ENCODE peak calls at places on chromosomes 2 and 18, in four cellular contexts. N, M, V and S are unnamed samples.

GRCh38 chr2:1758774-1759610 is 14.7 kb upstream of the PXDN start:
- DNase-seq in N (no peak), M (no peak), V (no peak), S (peak; percentile 74)

GRCh38 chr2:163621445-163622004 is 114.3 kb downstream of the FIGN start:
- DNase-seq in N (no peak), M (no peak), V (no peak), S (no peak)

GRCh38 chr2:9668686-9669338 is 38.0 kb upstream of the YWHAQ start:
- DNase-seq in N (no peak), M (no peak), V (no peak), S (no peak)

GRCh38 chr2:222739939-222740338 is 68.5 kb downstream of the MOGAT1 start:
- DNase-seq in N (no peak), M (no peak), V (no peak), S (no peak)

GRCh38 chr2:9292426-9292825 is 85.8 kb downstream of the ASAP2 start:
- DNase-seq in N (no peak), M (no peak), V (no peak), S (no peak)

GRCh38 chr2:238169021-238169707 is 10.4 kb downstream of the ERFE start:
- DNase-seq in N (peak; percentile 94), M (peak; percentile 47), V (peak; percentile 94), S (peak; percentile 35)

GRCh38 chr18:67217551-67218166 is 298.9 kb downstream of the DSEL start:
- DNase-seq in N (peak; percentile 65), M (no peak), V (peak; percentile 82), S (peak; percentile 49)

GRCh38 chr2:220296174-220296573 is 668.7 kb downstream of the SLC4A3 start:
- DNase-seq in N (no peak), M (no peak), V (no peak), S (no peak)

GRCh38 chr2:201129044-201129505 is 13.1 kb downstream of the CFLAR start:
- DNase-seq in N (peak; percentile 76), M (no peak), V (peak; percentile 70), S (no peak)

GRCh38 chr2:10831387-10831985 is 18.9 kb upstream of the PDIA6 start:
- DNase-seq in N (no peak), M (no peak), V (no peak), S (no peak)

GRCh38 chr2:222301296-222301997 is 2.6 kb upstream of the PAX3 start:
- DNase-seq in N (no peak), M (no peak), V (no peak), S (no peak)

GRCh38 chr2:3214827-3215404 is 162.7 kb downstream of the EIPR1 start:
- DNase-seq in N (no peak), M (no peak), V (no peak), S (no peak)

GRCh38 chr2:15814406-15814805 is 125.9 kb upstream of the MYCN start:
- DNase-seq in N (no peak), M (no peak), V (no peak), S (no peak)

GRCh38 chr2:100070078-100070477 is 72.3 kb downstream of the AFF3 start:
- DNase-seq in N (no peak), M (no peak), V (peak; percentile 2), S (no peak)

GRCh38 chr2:219949053-219949452 is 321.6 kb downstream of the SLC4A3 start:
- DNase-seq in N (no peak), M (no peak), V (no peak), S (no peak)

GRCh38 chr2:38156262-38156835 is 80.4 kb upstream of the CYP1B1 start:
- DNase-seq in N (no peak), M (no peak), V (peak; percentile 52), S (no peak)

DNA sequence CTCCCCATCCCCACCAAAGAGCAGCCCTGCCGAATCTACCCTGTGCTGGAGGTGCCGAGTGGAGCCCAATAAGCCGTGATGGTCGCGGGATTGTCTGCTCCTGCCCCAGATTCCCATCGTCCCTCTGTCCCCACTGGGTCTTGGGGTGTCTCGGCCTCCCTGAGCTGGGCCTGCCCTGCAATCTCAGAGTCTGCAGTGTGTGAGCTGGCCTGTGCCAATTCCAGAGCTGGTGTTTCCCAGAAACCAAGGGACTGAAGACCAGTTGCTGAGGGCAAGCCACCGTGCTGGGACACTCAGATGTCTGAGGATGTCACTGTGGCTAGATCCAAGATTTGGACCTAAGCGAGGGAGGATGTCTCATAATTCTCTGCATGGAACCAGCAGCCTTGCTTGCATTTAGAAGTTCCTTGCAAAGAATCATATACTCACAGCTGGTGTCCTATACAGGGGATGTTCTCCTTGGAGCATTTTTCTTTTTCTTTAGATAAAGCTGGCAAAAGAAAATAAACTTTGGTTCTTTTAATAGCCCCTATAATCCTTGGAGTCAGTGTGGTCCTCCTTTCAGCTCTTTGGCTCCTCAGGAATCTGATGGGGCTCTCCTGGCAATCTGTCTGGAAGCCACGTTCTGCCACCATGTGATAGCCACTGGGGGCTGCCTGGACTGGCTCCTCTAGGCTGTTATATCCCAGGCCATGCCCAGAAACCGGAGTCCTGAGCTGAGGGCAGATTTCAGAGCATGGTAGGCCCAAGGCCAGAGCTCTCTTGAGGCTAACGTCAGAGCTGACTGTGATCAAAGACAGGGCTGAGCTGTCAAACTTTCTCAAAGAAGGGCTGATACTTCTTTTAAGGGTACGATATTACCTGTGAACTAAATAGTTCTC is 140.1 kb upstream of the HAAO start:
- DNase-seq in N (no peak), M (no peak), V (no peak), S (no peak)
- TF ChIP-seq CTCF in N (no peak), M (no peak), V (no peak), S (no peak)

GRCh38 chr2:106108351-106108750 is 85.8 kb downstream of the UXS1 start:
- DNase-seq in N (peak; percentile 28), M (no peak), V (peak; percentile 71), S (peak; percentile 81)
- TF ChIP-seq CTCF in N (peak; percentile 69), M (no peak), V (peak; percentile 33), S (no peak)

GRCh38 chr2:147916067-147916466 is 71.2 kb downstream of the ACVR2A start:
- DNase-seq in N (no peak), M (no peak), V (no peak), S (no peak)

GRCh38 chr2:147909178-147909577 is 64.3 kb downstream of the ACVR2A start:
- DNase-seq in N (no peak), M (no peak), V (no peak), S (no peak)

GRCh38 chr2:147910990-147911473 is 66.2 kb downstream of the ACVR2A start:
- DNase-seq in N (peak; percentile 54), M (no peak), V (peak; percentile 87), S (no peak)

GRCh38 chr2:147916723-147917122 is 71.9 kb downstream of the ACVR2A start:
- DNase-seq in N (no peak), M (no peak), V (no peak), S (no peak)

GRCh38 chr2:147913701-147914480 is 69.1 kb downstream of the ACVR2A start:
- DNase-seq in N (no peak), M (no peak), V (peak; percentile 55), S (no peak)
- TF ChIP-seq CTCF in N (no peak), M (no peak), V (no peak), S (no peak)

GRCh38 chr2:161063946-161064306 is 96.3 kb upstream of the TANK start:
- DNase-seq in N (no peak), M (no peak), V (no peak), S (no peak)
- TF ChIP-seq CTCF in N (no peak), M (no peak), V (no peak), S (no peak)

DNA sequence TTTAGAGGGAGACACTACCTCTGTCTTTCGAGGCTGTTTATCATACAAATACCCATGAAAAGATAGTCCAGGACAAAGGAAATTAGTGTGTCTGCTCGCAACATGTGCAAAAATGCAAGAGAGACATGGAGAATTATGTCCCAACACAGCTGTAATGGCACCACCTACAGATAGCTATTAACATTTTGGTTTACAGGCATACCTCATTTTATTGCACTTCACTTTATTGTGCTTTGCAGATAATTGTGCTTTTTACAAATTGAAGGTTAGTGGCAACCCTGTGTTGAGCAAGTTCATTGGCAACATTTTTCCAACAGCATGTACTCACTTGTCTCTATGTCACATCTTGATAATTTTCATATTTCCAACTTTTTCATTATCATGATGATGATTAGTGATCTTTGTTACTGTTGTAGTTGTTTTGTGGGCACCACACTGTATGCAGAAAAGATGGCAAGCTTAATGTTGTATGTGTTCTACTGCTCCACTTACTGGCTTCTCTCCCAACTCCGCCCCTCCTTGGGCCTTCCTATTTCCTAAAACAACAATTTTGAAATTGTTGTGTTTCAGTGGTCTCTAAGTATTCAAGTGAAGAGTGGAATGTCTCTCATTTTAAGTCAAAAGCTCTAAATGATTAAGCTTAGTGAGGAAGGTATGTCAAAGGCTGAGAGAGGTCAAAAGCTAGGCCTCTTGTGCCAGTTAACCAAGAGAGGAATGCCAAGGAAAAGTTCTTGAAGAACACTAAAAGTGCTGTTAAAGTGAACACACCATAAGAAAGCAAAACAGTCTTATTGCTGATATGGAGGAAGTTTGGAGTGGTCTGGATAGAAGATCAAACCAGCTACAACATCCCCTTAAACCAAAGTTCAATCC is 52.0 kb downstream of the ANKRD12 start:
- DNase-seq in N (no peak), M (no peak), V (peak; percentile 21), S (no peak)
- TF ChIP-seq CTCF in N (no peak), M (no peak), V (no peak), S (no peak)

DNA sequence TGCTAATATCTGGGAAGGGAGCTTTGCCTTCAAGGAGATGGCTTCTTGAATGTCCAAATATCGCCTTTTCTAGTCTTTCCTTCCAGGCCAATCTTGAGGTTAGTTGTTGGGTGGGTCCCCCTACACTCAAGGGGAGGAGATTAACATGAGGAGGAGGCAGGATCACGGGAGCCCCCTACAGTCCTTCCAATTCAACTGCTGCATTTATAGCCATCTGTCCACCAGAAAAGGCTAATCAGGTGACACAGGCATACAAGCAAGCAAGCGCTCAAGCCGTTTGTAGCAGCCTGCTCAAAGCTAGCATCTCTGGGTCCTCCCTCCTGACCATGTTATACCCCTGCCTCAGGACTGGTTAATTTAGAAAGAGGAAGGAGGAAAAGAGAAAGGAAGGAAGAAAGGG is 87.6 kb downstream of the MRPS9 start:
- DNase-seq in N (no peak), M (no peak), V (no peak), S (no peak)
- TF ChIP-seq CTCF in N (peak; percentile 36), M (no peak), V (peak; percentile 12), S (no peak)

DNA sequence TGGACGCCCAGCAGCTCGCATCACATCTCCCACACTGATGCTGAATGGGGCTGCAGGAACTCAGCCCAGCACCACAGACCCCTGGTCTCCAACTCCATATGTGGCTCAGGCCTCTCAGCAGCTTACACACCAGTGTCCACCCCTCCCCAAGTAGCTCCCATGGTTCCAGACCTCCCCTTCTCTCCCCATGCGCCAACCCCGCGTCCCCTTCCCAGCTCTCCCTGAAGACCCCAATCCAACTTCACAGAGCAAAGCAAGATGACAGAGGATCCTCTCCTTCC is 188.9 kb downstream of the SH3BP4 start:
- DNase-seq in N (no peak), M (no peak), V (no peak), S (no peak)
- TF ChIP-seq CTCF in N (no peak), M (no peak), V (no peak), S (no peak)

GRCh38 chr18:10519999-10520935 is 5.6 kb upstream of the NAPG start:
- DNase-seq in N (peak; percentile 87), M (peak; percentile 77), V (peak; percentile 98), S (peak; percentile 91)
- TF ChIP-seq CTCF in N (peak; percentile 90), M (peak; percentile 79), V (peak; percentile 59), S (no peak)

GRCh38 chr2:190121971-190122370 is 59.4 kb upstream of the MSTN start:
- DNase-seq in N (peak; percentile 25), M (no peak), V (peak; percentile 34), S (no peak)
- TF ChIP-seq CTCF in N (peak; percentile 57), M (peak; percentile 58), V (peak; percentile 42), S (no peak)